ENCODE peak calls at places on chromosomes 1 and 21, in four cellular contexts. E, A, B and X are unnamed samples. For H3K4me1, the result is how much of the 10 kb centered on the place peaks cover.

GRCh38 chr21:44532165-44532564 is 7.8 kb downstream of the KRTAP10-1 start:
- DNase-seq in E (no peak), A (no peak), B (no peak), X (no peak)

GRCh38 chr21:17742181-17742580 is 77.0 kb downstream of the C21orf91 start:
- DNase-seq in E (no peak), B (no peak), A (no peak), X (no peak)

GRCh38 chr1:29519733-29520132 is 283.4 kb downstream of the PTPRU start:
- DNase-seq in A (no peak), B (peak), E (peak), X (peak)

GRCh38 chr1:185353124-185353523 is 36.1 kb upstream of the IVNS1ABP start:
- DNase-seq in B (no peak), A (no peak), E (no peak), X (no peak)

GRCh38 chr1:24864409-24864808 is 65.7 kb downstream of the RUNX3 start:
- DNase-seq in A (no peak), B (no peak), E (no peak), X (no peak)

GRCh38 chr1:15882665-15883064 is 35.2 kb downstream of the SPEN start:
- DNase-seq in B (no peak), A (no peak), E (no peak), X (no peak)

GRCh38 chr1:150386546-150387080 is 22.7 kb downstream of the RPRD2 start:
- DNase-seq in A (no peak), E (no peak), B (no peak), X (no peak)

GRCh38 chr1:5982868-5983267 is 9.4 kb downstream of the NPHP4 start:
- DNase-seq in B (no peak), A (no peak), E (no peak), X (no peak)

GRCh38 chr1:209416009-209416408 is 167.5 kb upstream of the CAMK1G start:
- DNase-seq in B (no peak), A (no peak), E (no peak), X (no peak)

GRCh38 chr1:27011058-27011764 is 1.4 kb downstream of the TENT5B start:
- DNase-seq in B (no peak), E (peak), A (peak), X (peak)

GRCh38 chr1:162676087-162676486 is 43.8 kb downstream of the DDR2 start:
- DNase-seq in A (no peak), E (peak), B (no peak), X (no peak)

GRCh38 chr21:28818663-28819278 is 173.9 kb downstream of the LTN1 start:
- DNase-seq in A (no peak), B (no peak), E (no peak), X (no peak)

GRCh38 chr1:50995651-50996050 is 25.6 kb downstream of the CDKN2C start:
- DNase-seq in A (no peak), B (no peak), E (no peak), X (no peak)

GRCh38 chr1:240424740-240425464 is 187.1 kb downstream of the GREM2 start:
- DNase-seq in B (no peak), E (no peak), A (no peak), X (no peak)

GRCh38 chr21:38301321-38302214 is 44.8 kb downstream of the KCNJ15 start:
- DNase-seq in B (no peak), E (no peak), A (no peak), X (no peak)

GRCh38 chr1:185636848-185637247 is 97.3 kb upstream of the HMCN1 start:
- DNase-seq in B (no peak), E (no peak), A (no peak), X (no peak)

GRCh38 chr1:9689011-9689706 is 37.6 kb downstream of the PIK3CD start:
- DNase-seq in B (peak), A (peak), E (peak), X (peak)

GRCh38 chr1:15027515-15027948 is 126.0 kb upstream of the TMEM51 start:
- DNase-seq in B (no peak), A (peak), E (peak), X (peak)

GRCh38 chr1:226548281-226549093 is at the start of gene STUM:
- DNase-seq in E (no peak), B (no peak), A (peak), X (no peak)

GRCh38 chr1:100302756-100303155 is 36.7 kb downstream of the RTCA start:
- DNase-seq in A (no peak), B (no peak), E (no peak), X (no peak)

GRCh38 chr1:239854956-239855355 is 236.7 kb upstream of the FMN2 start:
- DNase-seq in B (no peak), A (no peak), E (no peak), X (no peak)

GRCh38 chr1:110645962-110646735 is 28.6 kb downstream of the KCNA3 start:
- DNase-seq in B (no peak), E (no peak), A (no peak), X (no peak)

GRCh38 chr21:42220138-42220701 is 1.3 kb downstream of the ABCG1 start:
- DNase-seq in E (peak), A (peak), B (peak), X (peak)

GRCh38 chr1:182783068-182783467 is 6.5 kb upstream of the NPL start:
- DNase-seq in B (no peak), A (no peak), E (no peak), X (no peak)
- H3K4me1 ChIP-seq in B (under half), A (under half), E (under half), X (under half)

GRCh38 chr1:13520985-13521384 is 7.2 kb upstream of the LRRC38 start:
- DNase-seq in B (no peak), A (no peak), E (no peak), X (no peak)
- H3K4me3 ChIP-seq in B (no peak), A (no peak), E (no peak), X (no peak)

GRCh38 chr1:41359211-41360073 is 1.8 kb upstream of the FOXO6 start:
- DNase-seq in A (peak), B (peak), E (no peak), X (peak)
- H3K27ac ChIP-seq in A (peak), B (no peak), E (no peak), X (no peak)

GRCh38 chr1:153178922-153179321 is 24.3 kb upstream of the LELP1 start:
- DNase-seq in A (no peak), B (no peak), E (no peak), X (no peak)

GRCh38 chr1:153174624-153175023 is 23.9 kb upstream of the SPRR2G start:
- DNase-seq in A (no peak), B (no peak), E (no peak), X (no peak)

GRCh38 chr1:153180556-153180955 is 22.7 kb upstream of the LELP1 start:
- DNase-seq in A (no peak), E (no peak), B (no peak), X (no peak)
- H3K4me1 ChIP-seq in A (under half), E (under half), B (under half), X (under half)